ENCODE peak calls at places on chromosomes 13 and 19, in nine cellular contexts. Q, M, C, I, O, E, R, W and D are unnamed samples.
A peak's percentile ranks its signal among the peaks of the same experiment; 100 is the strongest.

GRCh38 chr19:11434703-11435056 is 241 bp downstream of the ODAD3 start:
- DNase-seq in Q (no peak), M (no peak), C (no peak), I (no peak), O (no peak), E (no peak), R (no peak), W (no peak), D (no peak)

GRCh38 chr19:30180691-30181090 is 191.5 kb upstream of the ZNF536 start:
- DNase-seq in Q (no peak), M (no peak), C (no peak), I (no peak), O (no peak), E (no peak), R (no peak), W (no peak), D (no peak)

GRCh38 chr13:27338816-27339215 is 68.2 kb downstream of the RASL11A start:
- DNase-seq in Q (no peak), M (no peak), C (no peak), I (no peak), O (no peak), E (no peak), R (no peak), W (no peak), D (no peak)

GRCh38 chr19:58385313-58386165 is 1.5 kb upstream of the RPS5 start:
- DNase-seq in Q (no peak), M (no peak), C (no peak), I (no peak), O (no peak), E (no peak), R (no peak), W (no peak), D (no peak)

GRCh38 chr13:48828962-48829405 is 146.7 kb upstream of the FNDC3A start:
- DNase-seq in Q (no peak), M (no peak), C (no peak), I (no peak), O (no peak), E (no peak), R (no peak), W (no peak), D (no peak)

GRCh38 chr19:51294211-51294976 is 17.1 kb upstream of the IGLON5 start:
- DNase-seq in Q (no peak), M (no peak), C (no peak), I (no peak), O (no peak), E (no peak), R (no peak), W (no peak), D (no peak)

GRCh38 chr13:109152941-109153340 is 523.5 kb downstream of the MYO16 start:
- DNase-seq in Q (no peak), M (no peak), C (no peak), I (no peak), O (no peak), E (no peak), R (no peak), W (no peak), D (no peak)

GRCh38 chr19:5231857-5232503 is 108.6 kb downstream of the PTPRS start:
- DNase-seq in Q (no peak), M (no peak), C (no peak), I (no peak), O (no peak), E (no peak), R (no peak), W (no peak), D (no peak)

GRCh38 chr13:32984857-32985626 is 31.2 kb upstream of the KL start:
- DNase-seq in Q (no peak), M (no peak), C (no peak), I (no peak), O (peak; percentile 22), E (no peak), R (no peak), W (no peak), D (no peak)

GRCh38 chr13:106311004-106311403 is 224.5 kb downstream of the EFNB2 start:
- DNase-seq in Q (no peak), M (no peak), C (no peak), I (no peak), O (no peak), E (no peak), R (no peak), W (no peak), D (no peak)

GRCh38 chr13:33636955-33637670 is 180.8 kb upstream of the RFC3 start:
- DNase-seq in Q (no peak), M (no peak), C (no peak), I (no peak), O (no peak), E (no peak), R (no peak), W (no peak), D (no peak)

GRCh38 chr19:46481187-46481586 is 9.8 kb upstream of the PNMA8A start:
- DNase-seq in Q (no peak), M (no peak), C (no peak), I (no peak), O (peak; percentile 19), E (no peak), R (no peak), W (no peak), D (no peak)

GRCh38 chr13:23899555-23899954 is 2.3 kb upstream of the C1QTNF9B start:
- DNase-seq in Q (no peak), M (peak; percentile 36), C (peak; percentile 14), I (peak; percentile 11), O (peak; percentile 53), E (peak; percentile 37), R (peak; percentile 30), W (no peak), D (no peak)

GRCh38 chr13:74290324-74290773 is 156.1 kb upstream of the KLF12 start:
- DNase-seq in Q (peak; percentile 44), M (peak; percentile 61), C (no peak), I (peak; percentile 79), O (peak; percentile 79), E (peak; percentile 16), R (peak; percentile 33), W (peak; percentile 32), D (peak; percentile 35)

GRCh38 chr13:110403315-110403714 is 96.2 kb downstream of the COL4A2 start:
- DNase-seq in Q (no peak), M (no peak), C (no peak), I (no peak), O (peak; percentile 37), E (no peak), R (no peak), W (no peak), D (no peak)

GRCh38 chr13:77509221-77509620 is 26.3 kb upstream of the SCEL start:
- DNase-seq in Q (no peak), M (no peak), C (no peak), I (no peak), O (peak; percentile 44), E (no peak), R (no peak), W (no peak), D (no peak)

GRCh38 chr13:107650081-107650701 is 565.1 kb downstream of the LIG4 start:
- DNase-seq in Q (peak; percentile 4), M (peak; percentile 10), C (peak; percentile 45), I (no peak), O (peak; percentile 38), E (peak; percentile 2), R (peak; percentile 46), W (no peak), D (peak; percentile 2)

GRCh38 chr19:14370169-14370998 is 10.9 kb upstream of the ADGRE5 start:
- DNase-seq in Q (no peak), M (peak; percentile 54), C (no peak), I (no peak), O (no peak), E (peak; percentile 58), R (no peak), W (peak; percentile 58), D (no peak)